ENCODE peak calls at places on chromosome 6, in nine cellular contexts. P is fibroblast of mammary gland; B is psoas muscle; W is fibroblast of pulmonary artery; I is astrocyte of the spinal cord; E is naive thymus-derived CD4-positive, alpha-beta T cell; C is choroid plexus epithelial cell; R is brain microvascular endothelial cell; A is WERI-Rb-1. M is an unnamed sample.
A peak's percentile ranks its signal among the peaks of the same experiment; 100 is the strongest.

GRCh38 chr6:87700351-87700728 is 1.7 kb downstream of the AKIRIN2 start:
- DNase-seq in P (no peak), B (no peak), W (no peak), I (no peak), E (no peak), C (no peak), R (no peak), A (no peak), M (no peak)

GRCh38 chr6:24855389-24856245 is 56.9 kb upstream of the ARMH2 start:
- DNase-seq in P (peak; percentile 80), B (peak; percentile 60), W (peak; percentile 86), I (peak; percentile 77), E (peak; percentile 74), C (peak; percentile 89), R (peak; percentile 64), A (peak; percentile 71), M (peak; percentile 79)

GRCh38 chr6:170093276-170093657 is 197.6 kb downstream of the DLL1 start:
- DNase-seq in P (no peak), B (peak; percentile 39), W (no peak), I (no peak), E (no peak), C (no peak), R (no peak), A (no peak), M (no peak)

GRCh38 chr6:92011681-92012245 is 1407.6 kb downstream of the EPHA7 start:
- DNase-seq in P (no peak), B (peak; percentile 34), W (no peak), I (no peak), E (no peak), C (no peak), R (no peak), A (no peak), M (no peak)

GRCh38 chr6:166515072-166515810 is 71.2 kb downstream of the RAMACL start:
- DNase-seq in P (peak; percentile 93), B (peak; percentile 69), W (peak; percentile 73), I (peak; percentile 84), E (no peak), C (peak; percentile 84), R (peak; percentile 85), A (no peak), M (peak; percentile 93)

GRCh38 chr6:88750936-88751335 is 212.5 kb downstream of the RNGTT start:
- DNase-seq in P (no peak), B (no peak), W (no peak), I (no peak), E (no peak), C (no peak), R (no peak), A (no peak), M (no peak)

GRCh38 chr6:317068-317451 is 24.8 kb downstream of the DUSP22 start:
- DNase-seq in P (no peak), B (no peak), W (no peak), I (no peak), E (no peak), C (no peak), R (no peak), A (no peak), M (no peak)

GRCh38 chr6:44636576-44637248 is 249.2 kb downstream of the CDC5L start:
- DNase-seq in P (no peak), B (no peak), W (no peak), I (no peak), E (no peak), C (no peak), R (no peak), A (no peak), M (no peak)

GRCh38 chr6:113428702-113429101 is 428.4 kb upstream of the MARCKS start:
- DNase-seq in P (no peak), B (no peak), W (no peak), I (no peak), E (no peak), C (peak; percentile 28), R (peak; percentile 20), A (no peak), M (peak; percentile 27)

GRCh38 chr6:32148289-32148688 is 3.5 kb downstream of the PRRT1 start:
- DNase-seq in P (no peak), B (no peak), W (no peak), I (no peak), E (no peak), C (peak; percentile 14), R (no peak), A (no peak), M (no peak)

GRCh38 chr6:34928695-34929094 is 39.6 kb downstream of the ANKS1A start:
- DNase-seq in P (no peak), B (no peak), W (no peak), I (no peak), E (no peak), C (no peak), R (no peak), A (no peak), M (no peak)

GRCh38 chr6:31815025-31815838 is at the start of the genes HSPA1A and HSPA1L:
- DNase-seq in P (peak; percentile 91), B (peak; percentile 98), W (peak; percentile 96), I (peak; percentile 97), E (no peak), C (peak; percentile 96), R (peak; percentile 97), A (no peak), M (peak; percentile 94)

GRCh38 chr6:133567656-133568055 is 321.3 kb upstream of the TCF21 start:
- DNase-seq in P (peak; percentile 49), B (no peak), W (no peak), I (no peak), E (no peak), C (no peak), R (no peak), A (no peak), M (peak; percentile 15)

GRCh38 chr6:109241199-109241598 is 141.1 kb downstream of the CD164 start:
- DNase-seq in P (peak; percentile 87), B (no peak), W (peak; percentile 33), I (no peak), E (no peak), C (peak; percentile 37), R (no peak), A (no peak), M (peak; percentile 86)

GRCh38 chr6:8269856-8270454 is 165.4 kb downstream of the SLC35B3 start:
- DNase-seq in P (no peak), B (no peak), W (no peak), I (no peak), E (no peak), C (no peak), R (no peak), A (no peak), M (no peak)

GRCh38 chr6:169106176-169106575 is 147.5 kb downstream of the THBS2 start:
- DNase-seq in P (no peak), B (no peak), W (peak; percentile 59), I (no peak), E (no peak), C (peak; percentile 63), R (peak; percentile 40), A (no peak), M (no peak)

GRCh38 chr6:82095091-82095490 is 152.5 kb downstream of the IBTK start:
- DNase-seq in P (no peak), B (no peak), W (no peak), I (no peak), E (no peak), C (no peak), R (no peak), A (no peak), M (no peak)

DNA sequence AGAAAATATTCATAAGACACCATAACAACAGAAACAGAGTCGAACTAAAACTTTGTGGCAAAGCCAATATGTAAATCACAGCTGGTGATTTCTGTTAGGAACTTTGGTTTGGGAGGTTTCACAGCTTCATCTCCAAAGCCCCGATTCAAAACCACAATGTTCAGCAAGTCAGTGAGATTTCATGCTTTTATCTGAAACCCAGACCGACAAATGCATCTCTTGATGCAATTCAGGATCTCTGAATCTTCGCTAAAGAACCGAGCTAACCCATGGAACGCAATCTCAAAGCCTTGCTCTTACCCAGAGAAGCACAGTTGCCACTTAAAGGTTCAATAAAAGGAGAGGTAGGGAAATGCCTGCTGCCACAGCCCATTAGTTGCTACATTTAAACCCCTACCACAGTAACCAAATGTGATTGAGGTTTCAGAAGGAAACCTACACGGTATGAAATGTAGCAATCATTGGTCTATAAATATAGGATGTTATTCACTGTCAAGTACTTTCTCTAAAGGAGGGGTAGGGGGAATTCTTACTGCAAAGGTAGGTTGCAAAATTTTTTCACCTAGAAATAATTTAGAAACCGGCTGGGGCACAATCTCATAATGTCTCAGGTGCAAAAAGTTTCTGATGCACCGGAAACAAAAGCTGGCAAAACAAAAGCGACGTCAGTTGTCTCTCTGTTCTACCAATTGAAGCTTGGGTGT is 381.0 kb upstream of the ARID1B start:
- DNase-seq in P (no peak), B (no peak), W (no peak), I (no peak), E (peak; percentile 67), C (no peak), R (no peak), A (no peak), M (no peak)
- H3K4me3 ChIP-seq in P (no peak overlapping the region), B (peak overlapping the region; percentile 18), W (no peak overlapping the region), I (no peak overlapping the region), E (peak overlapping the region; percentile 14), C (no peak overlapping the region), R (no peak overlapping the region), A (no peak overlapping the region), M (no peak overlapping the region)

DNA sequence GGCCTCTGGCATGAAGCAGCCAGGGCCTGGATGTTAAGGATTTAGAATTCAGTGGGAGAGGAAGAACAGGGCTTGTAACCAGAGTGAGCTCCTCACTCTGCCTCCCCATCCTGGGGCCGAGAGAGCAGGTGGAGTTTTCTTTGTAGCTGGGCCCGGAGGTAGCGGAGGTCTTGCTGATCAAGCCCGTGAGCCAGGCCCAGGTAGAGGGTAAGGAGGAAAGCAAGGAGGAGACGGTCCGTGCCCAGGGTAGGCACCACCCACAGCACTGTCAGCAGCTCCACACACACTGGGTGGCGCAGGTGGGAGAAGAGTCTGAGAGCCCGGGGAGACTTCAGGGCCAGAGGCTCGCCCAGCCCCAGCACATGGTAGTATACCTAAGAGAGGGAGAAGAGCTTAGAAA is 2.1 kb upstream of the PPP1R18 start:
- DNase-seq in P (no peak), B (no peak), W (no peak), I (no peak), E (no peak), C (no peak), R (no peak), A (no peak), M (no peak)
- H3K4me3 ChIP-seq in P (peak overlapping the region; percentile 92), B (peak overlapping the region; percentile 85), W (peak overlapping the region; percentile 88), I (peak overlapping the region; percentile 87), E (no peak overlapping the region), C (no peak overlapping the region), R (peak overlapping the region; percentile 89), A (no peak overlapping the region), M (no peak overlapping the region)

DNA sequence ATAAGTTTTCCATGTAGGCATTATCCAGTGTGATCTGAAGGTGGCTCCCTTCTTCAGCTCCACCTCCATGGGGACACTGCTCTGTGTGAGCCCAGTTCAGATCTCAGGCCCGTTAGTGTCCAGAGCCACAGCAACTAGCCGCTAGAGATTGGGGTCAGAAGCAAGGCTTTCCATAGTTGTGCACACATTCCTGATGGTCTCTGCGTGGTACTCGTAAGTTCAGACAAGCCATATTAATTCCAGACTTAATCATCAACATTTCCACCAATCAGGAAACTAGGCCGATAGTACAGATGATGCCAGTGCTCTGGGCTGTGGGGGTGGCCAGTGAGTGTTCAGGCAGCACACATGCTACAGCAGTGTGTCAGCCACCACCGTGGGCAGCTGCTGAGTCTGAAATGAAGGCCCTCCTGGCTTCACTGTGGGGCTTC is 17.5 kb upstream of the SYNCRIP start:
- DNase-seq in P (peak; percentile 97), B (peak; percentile 62), W (peak; percentile 86), I (peak; percentile 96), E (no peak), C (peak; percentile 95), R (peak; percentile 97), A (peak; percentile 10), M (peak; percentile 94)
- H3K4me3 ChIP-seq in P (peak overlapping the region; percentile 20), B (no peak overlapping the region), W (no peak overlapping the region), I (no peak overlapping the region), E (no peak overlapping the region), C (peak overlapping the region; percentile 30), R (peak overlapping the region; percentile 41), A (no peak overlapping the region), M (no peak overlapping the region)

GRCh38 chr6:75334266-75335040 is 49.9 kb upstream of the TMEM30A start:
- DNase-seq in P (peak; percentile 95), B (no peak), W (peak; percentile 98), I (peak; percentile 77), E (no peak), C (peak; percentile 88), R (peak; percentile 49), A (no peak), M (peak; percentile 82)
- H3K4me3 ChIP-seq in P (no peak overlapping the region), B (no peak overlapping the region), W (peak overlapping the region; percentile 11), I (no peak overlapping the region), E (no peak overlapping the region), C (no peak overlapping the region), R (no peak overlapping the region), A (no peak overlapping the region), M (no peak overlapping the region)

M was measured in epithelial cell of esophagus.